ENCODE peak calls at places on chromosome 11, in four cellular contexts. One of them, this sample, is unnamed.

GRCh38 chr11:117391181-117391580 is 63.5 kb downstream of the CEP164 start:
- DNase-seq in iris pigment epithelial cell: no peak
- DNase-seq in A172: no peak
- DNase-seq in iPS DF 19.7: no peak
- DNase-seq in this sample: no peak

GRCh38 chr11:61963282-61964057 is 4.0 kb downstream of the FTH1 start:
- DNase-seq in iPS DF 19.7: no peak
- DNase-seq in iris pigment epithelial cell: peak
- DNase-seq in A172: peak
- DNase-seq in this sample: peak

GRCh38 chr11:44002191-44003093 is 45.3 kb upstream of the ACCSL start:
- DNase-seq in iris pigment epithelial cell: no peak
- DNase-seq in A172: no peak
- DNase-seq in iPS DF 19.7: no peak
- DNase-seq in this sample: no peak

GRCh38 chr11:96680515-96680914 is 290.7 kb downstream of the JRKL start:
- DNase-seq in A172: no peak
- DNase-seq in iris pigment epithelial cell: no peak
- DNase-seq in iPS DF 19.7: no peak
- DNase-seq in this sample: no peak

GRCh38 chr11:65814131-65814959 is 19.4 kb upstream of the SNX32 start:
- DNase-seq in iPS DF 19.7: no peak
- DNase-seq in A172: no peak
- DNase-seq in iris pigment epithelial cell: no peak
- DNase-seq in this sample: no peak

GRCh38 chr11:69520186-69520585 is 38.7 kb downstream of the LINC01488 start:
- DNase-seq in iris pigment epithelial cell: peak
- DNase-seq in iPS DF 19.7: no peak
- DNase-seq in A172: no peak
- DNase-seq in this sample: no peak

GRCh38 chr11:46446343-46446751 is 54.8 kb upstream of the CHRM4 start:
- DNase-seq in iPS DF 19.7: no peak
- DNase-seq in iris pigment epithelial cell: peak
- DNase-seq in A172: no peak
- DNase-seq in this sample: no peak

GRCh38 chr11:126307706-126308105 is 3.8 kb downstream of the DCPS start:
- DNase-seq in iPS DF 19.7: peak
- DNase-seq in iris pigment epithelial cell: peak
- DNase-seq in A172: no peak
- DNase-seq in this sample: no peak

GRCh38 chr11:44793350-44794090 is 66.8 kb downstream of the TSPAN18 start:
- DNase-seq in iris pigment epithelial cell: peak
- DNase-seq in A172: no peak
- DNase-seq in iPS DF 19.7: no peak
- DNase-seq in this sample: no peak

GRCh38 chr11:45247433-45247832 is 38.7 kb downstream of the SYT13 start:
- DNase-seq in iPS DF 19.7: no peak
- DNase-seq in iris pigment epithelial cell: no peak
- DNase-seq in A172: no peak
- DNase-seq in this sample: no peak

GRCh38 chr11:18749681-18750319 is 23.8 kb upstream of the IGSF22 start:
- DNase-seq in A172: peak
- DNase-seq in iPS DF 19.7: no peak
- DNase-seq in iris pigment epithelial cell: peak
- DNase-seq in this sample: no peak